ENCODE peak calls at places on chromosomes 6 and 20, in ten cellular contexts. One of them, this sample, is unnamed. For H3K4me1, the result is how much of the 10 kb centered on the place peaks cover.

GRCh38 chr6:112163295-112164257 is 76.2 kb downstream of the FAM229B start:
- DNase-seq in H1: peak
- DNase-seq in GM23338: peak
- DNase-seq in breast epithelium: no peak
- DNase-seq in transverse colon: peak
- DNase-seq in GM12878: peak
- DNase-seq in sigmoid colon: peak
- DNase-seq in suprapubic skin: peak
- DNase-seq in K562: peak
- DNase-seq in upper lobe of left lung: no peak
- DNase-seq in this sample: peak

GRCh38 chr6:44676826-44677433 is 289.4 kb downstream of the CDC5L start:
- DNase-seq in GM23338: no peak
- DNase-seq in suprapubic skin: no peak
- DNase-seq in transverse colon: no peak
- DNase-seq in GM12878: no peak
- DNase-seq in breast epithelium: no peak
- DNase-seq in K562: no peak
- DNase-seq in upper lobe of left lung: no peak
- DNase-seq in sigmoid colon: no peak
- DNase-seq in H1: no peak
- DNase-seq in this sample: no peak

GRCh38 chr6:122154912-122155516 is 244.4 kb upstream of the HSF2 start:
- DNase-seq in suprapubic skin: no peak
- DNase-seq in upper lobe of left lung: no peak
- DNase-seq in GM12878: no peak
- DNase-seq in K562: no peak
- DNase-seq in sigmoid colon: peak
- DNase-seq in transverse colon: no peak
- DNase-seq in H1: no peak
- DNase-seq in breast epithelium: no peak
- DNase-seq in GM23338: peak
- DNase-seq in this sample: no peak

GRCh38 chr6:137494967-137495595 is 887 bp upstream of the OLIG3 start:
- DNase-seq in K562: no peak
- DNase-seq in transverse colon: no peak
- DNase-seq in upper lobe of left lung: peak
- DNase-seq in suprapubic skin: no peak
- DNase-seq in breast epithelium: no peak
- DNase-seq in GM23338: peak
- DNase-seq in GM12878: no peak
- DNase-seq in sigmoid colon: no peak
- DNase-seq in H1: no peak
- DNase-seq in this sample: no peak

GRCh38 chr6:130252527-130253237 is 29.9 kb upstream of the SAMD3 start:
- DNase-seq in K562: no peak
- DNase-seq in upper lobe of left lung: no peak
- DNase-seq in GM12878: no peak
- DNase-seq in transverse colon: no peak
- DNase-seq in suprapubic skin: no peak
- DNase-seq in breast epithelium: no peak
- DNase-seq in H1: no peak
- DNase-seq in GM23338: peak
- DNase-seq in sigmoid colon: no peak
- DNase-seq in this sample: no peak

GRCh38 chr20:37165031-37165430 is 14.1 kb upstream of the RPN2 start:
- DNase-seq in sigmoid colon: no peak
- DNase-seq in upper lobe of left lung: no peak
- DNase-seq in breast epithelium: no peak
- DNase-seq in GM23338: no peak
- DNase-seq in GM12878: no peak
- DNase-seq in K562: no peak
- DNase-seq in suprapubic skin: no peak
- DNase-seq in transverse colon: no peak
- DNase-seq in H1: no peak
- DNase-seq in this sample: no peak

GRCh38 chr6:132259070-132259469 is 142.2 kb downstream of the MOXD1 start:
- DNase-seq in breast epithelium: no peak
- DNase-seq in GM23338: peak
- DNase-seq in upper lobe of left lung: no peak
- DNase-seq in transverse colon: no peak
- DNase-seq in K562: no peak
- DNase-seq in suprapubic skin: no peak
- DNase-seq in GM12878: no peak
- DNase-seq in sigmoid colon: no peak
- DNase-seq in H1: no peak
- DNase-seq in this sample: no peak

GRCh38 chr20:44422083-44422482 is 53.6 kb upstream of the TTPAL start:
- DNase-seq in H1: no peak
- DNase-seq in suprapubic skin: no peak
- DNase-seq in breast epithelium: no peak
- DNase-seq in sigmoid colon: no peak
- DNase-seq in transverse colon: peak
- DNase-seq in GM23338: no peak
- DNase-seq in K562: no peak
- DNase-seq in upper lobe of left lung: no peak
- DNase-seq in GM12878: no peak
- DNase-seq in this sample: no peak

GRCh38 chr6:5540375-5540774 is 279.1 kb downstream of the FARS2 start:
- DNase-seq in GM12878: no peak
- DNase-seq in transverse colon: no peak
- DNase-seq in GM23338: no peak
- DNase-seq in suprapubic skin: no peak
- DNase-seq in H1: no peak
- DNase-seq in upper lobe of left lung: no peak
- DNase-seq in sigmoid colon: no peak
- DNase-seq in breast epithelium: no peak
- DNase-seq in K562: no peak
- DNase-seq in this sample: no peak

GRCh38 chr6:44458551-44458950 is 71.0 kb downstream of the CDC5L start:
- DNase-seq in H1: no peak
- DNase-seq in suprapubic skin: no peak
- DNase-seq in breast epithelium: no peak
- DNase-seq in GM23338: no peak
- DNase-seq in GM12878: no peak
- DNase-seq in upper lobe of left lung: no peak
- DNase-seq in K562: no peak
- DNase-seq in transverse colon: no peak
- DNase-seq in sigmoid colon: no peak
- DNase-seq in this sample: no peak

GRCh38 chr6:1312444-1313363 is 806 bp downstream of the FOXQ1 start:
- DNase-seq in transverse colon: no peak
- DNase-seq in breast epithelium: no peak
- DNase-seq in H1: no peak
- DNase-seq in GM23338: peak
- DNase-seq in K562: no peak
- DNase-seq in upper lobe of left lung: peak
- DNase-seq in GM12878: no peak
- DNase-seq in sigmoid colon: no peak
- DNase-seq in suprapubic skin: no peak
- DNase-seq in this sample: no peak

GRCh38 chr6:29909995-29910394 is 32.3 kb upstream of the HLA-A start:
- DNase-seq in K562: no peak
- DNase-seq in sigmoid colon: no peak
- DNase-seq in transverse colon: no peak
- DNase-seq in suprapubic skin: no peak
- DNase-seq in breast epithelium: no peak
- DNase-seq in GM23338: no peak
- DNase-seq in GM12878: no peak
- DNase-seq in upper lobe of left lung: no peak
- DNase-seq in H1: no peak
- DNase-seq in this sample: no peak

GRCh38 chr6:158760618-158761250 is 58.4 kb downstream of the EZR start:
- DNase-seq in GM12878: no peak
- DNase-seq in breast epithelium: no peak
- DNase-seq in sigmoid colon: peak
- DNase-seq in upper lobe of left lung: no peak
- DNase-seq in transverse colon: no peak
- DNase-seq in suprapubic skin: peak
- DNase-seq in H1: no peak
- DNase-seq in GM23338: no peak
- DNase-seq in K562: no peak
- DNase-seq in this sample: no peak

GRCh38 chr6:22575190-22575589 is 5.8 kb downstream of the HDGFL1 start:
- DNase-seq in suprapubic skin: no peak
- DNase-seq in GM12878: no peak
- DNase-seq in sigmoid colon: no peak
- DNase-seq in GM23338: no peak
- DNase-seq in upper lobe of left lung: no peak
- DNase-seq in K562: no peak
- DNase-seq in breast epithelium: no peak
- DNase-seq in H1: no peak
- DNase-seq in transverse colon: no peak
- DNase-seq in this sample: no peak

GRCh38 chr6:56938634-56939294 is 16.1 kb upstream of the BEND6 start:
- DNase-seq in breast epithelium: no peak
- DNase-seq in upper lobe of left lung: no peak
- DNase-seq in H1: no peak
- DNase-seq in suprapubic skin: no peak
- DNase-seq in GM23338: no peak
- DNase-seq in K562: no peak
- DNase-seq in GM12878: no peak
- DNase-seq in sigmoid colon: no peak
- DNase-seq in transverse colon: no peak
- DNase-seq in this sample: no peak

GRCh38 chr6:85421963-85422362 is 27.9 kb upstream of the NT5E start:
- DNase-seq in sigmoid colon: no peak
- DNase-seq in GM12878: no peak
- DNase-seq in K562: no peak
- DNase-seq in upper lobe of left lung: no peak
- DNase-seq in transverse colon: no peak
- DNase-seq in H1: no peak
- DNase-seq in GM23338: no peak
- DNase-seq in breast epithelium: no peak
- DNase-seq in suprapubic skin: no peak
- DNase-seq in this sample: no peak
- H3K4me1 ChIP-seq in sigmoid colon: under half
- H3K4me1 ChIP-seq in GM12878: under half
- H3K4me1 ChIP-seq in K562: under half
- H3K4me1 ChIP-seq in upper lobe of left lung: under half
- H3K4me1 ChIP-seq in transverse colon: under half
- H3K4me1 ChIP-seq in H1: under half
- H3K4me1 ChIP-seq in GM23338: under half
- H3K4me1 ChIP-seq in breast epithelium: under half
- H3K4me1 ChIP-seq in suprapubic skin: under half
- H3K4me1 ChIP-seq in this sample: under half

DNA sequence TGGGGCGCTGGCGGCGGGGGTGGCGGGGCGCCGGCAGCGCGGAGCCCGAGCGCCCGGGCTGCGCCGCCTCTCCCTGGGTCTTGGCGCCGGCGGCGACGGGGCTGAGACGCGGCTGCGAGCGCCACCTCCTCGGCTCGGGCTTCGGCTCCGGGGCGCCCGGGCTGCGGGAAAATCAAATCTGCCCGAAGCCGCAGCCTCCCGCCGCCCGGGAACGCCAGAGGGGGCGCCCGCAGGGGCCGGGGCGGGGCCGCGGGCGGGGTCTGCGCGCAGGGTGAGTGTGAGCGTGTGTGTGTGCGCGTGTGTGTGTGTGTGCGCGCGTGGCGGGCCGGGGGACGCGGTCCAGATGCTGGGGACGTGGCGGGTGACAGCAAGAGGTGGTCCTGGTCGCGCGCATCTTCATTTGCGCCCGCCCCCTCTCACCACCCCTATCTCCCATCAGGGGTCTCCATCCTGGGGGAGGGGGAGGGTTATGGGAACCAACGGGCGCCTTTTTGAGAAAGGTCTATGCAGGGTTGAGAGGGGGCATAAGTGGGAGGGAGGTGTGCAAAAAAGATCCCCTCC is 655 bp upstream of the CPNE5 start:
- DNase-seq in GM12878: no peak
- DNase-seq in upper lobe of left lung: peak
- DNase-seq in sigmoid colon: no peak
- DNase-seq in suprapubic skin: no peak
- DNase-seq in H1: no peak
- DNase-seq in GM23338: peak
- DNase-seq in breast epithelium: no peak
- DNase-seq in K562: peak
- DNase-seq in transverse colon: no peak
- DNase-seq in this sample: peak
- TF ChIP-seq POLR2AphosphoS5 in GM12878: no peak
- TF ChIP-seq POLR2AphosphoS5 in upper lobe of left lung: no peak
- TF ChIP-seq POLR2AphosphoS5 in sigmoid colon: no peak
- TF ChIP-seq POLR2AphosphoS5 in suprapubic skin: no peak
- TF ChIP-seq POLR2AphosphoS5 in H1: no peak
- TF ChIP-seq POLR2AphosphoS5 in GM23338: no peak
- TF ChIP-seq POLR2AphosphoS5 in breast epithelium: no peak
- TF ChIP-seq POLR2AphosphoS5 in K562: no peak
- TF ChIP-seq POLR2AphosphoS5 in transverse colon: no peak
- TF ChIP-seq POLR2AphosphoS5 in this sample: no peak

DNA sequence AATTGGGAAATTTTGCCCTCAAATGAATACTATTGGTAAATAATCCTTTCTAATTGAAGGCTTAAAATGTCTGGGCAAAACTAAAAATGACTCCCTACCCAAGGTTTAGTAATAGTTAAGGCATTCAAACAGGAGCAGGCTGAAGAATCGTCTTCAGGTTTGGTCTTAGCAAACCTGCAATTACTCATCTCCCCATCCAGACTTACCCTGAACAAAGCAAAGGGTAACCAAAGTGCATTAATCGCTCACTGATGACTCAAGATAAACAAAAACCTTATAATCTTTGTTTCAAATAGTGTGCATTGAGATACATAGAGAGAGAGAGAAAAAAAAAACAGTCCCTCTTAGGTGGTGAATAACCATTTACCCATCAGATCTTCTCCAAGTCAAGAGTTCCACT is 225.5 kb downstream of the BMP2 start:
- DNase-seq in suprapubic skin: no peak
- DNase-seq in GM23338: no peak
- DNase-seq in upper lobe of left lung: no peak
- DNase-seq in K562: no peak
- DNase-seq in H1: no peak
- DNase-seq in sigmoid colon: no peak
- DNase-seq in breast epithelium: no peak
- DNase-seq in transverse colon: no peak
- DNase-seq in GM12878: no peak
- DNase-seq in this sample: no peak
- H3K4me1 ChIP-seq in suprapubic skin: under half
- H3K4me1 ChIP-seq in GM23338: under half
- H3K4me1 ChIP-seq in upper lobe of left lung: under half
- H3K4me1 ChIP-seq in K562: under half
- H3K4me1 ChIP-seq in H1: under half
- H3K4me1 ChIP-seq in sigmoid colon: under half
- H3K4me1 ChIP-seq in breast epithelium: under half
- H3K4me1 ChIP-seq in transverse colon: under half
- H3K4me1 ChIP-seq in GM12878: under half
- H3K4me1 ChIP-seq in this sample: under half

DNA sequence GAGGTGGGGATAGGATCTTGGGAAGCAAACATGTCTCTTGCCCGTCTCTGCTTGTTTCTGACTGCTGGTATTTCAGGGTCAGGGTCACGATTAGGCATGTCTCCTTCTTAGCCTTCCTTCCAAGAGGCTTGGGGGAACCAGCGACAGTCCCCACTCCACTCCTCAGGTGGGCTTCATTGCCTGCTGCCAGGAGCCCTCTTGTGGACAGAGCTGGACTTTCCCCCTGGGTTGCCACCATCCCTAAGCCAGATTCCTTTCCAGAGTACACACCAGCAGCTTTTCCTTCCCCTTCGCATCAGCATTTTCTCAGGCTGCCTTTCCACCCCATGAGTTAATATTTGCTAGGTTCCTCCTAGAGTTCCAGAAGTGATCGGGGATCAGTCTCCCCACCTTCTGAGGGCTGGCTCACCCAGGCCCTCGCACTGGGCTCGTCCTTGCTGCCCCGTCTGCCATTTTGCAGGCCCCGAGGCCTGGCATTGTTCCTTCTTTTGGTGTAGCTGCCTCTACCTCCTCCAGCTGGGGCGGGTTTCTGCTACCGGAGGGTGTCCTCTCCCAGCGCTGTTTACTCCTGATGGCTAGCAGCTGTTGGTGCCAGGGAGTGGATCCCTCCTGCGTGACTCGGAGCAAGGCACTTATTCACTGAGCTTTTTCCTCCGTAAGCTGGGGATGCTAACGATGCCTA is 8.8 kb upstream of the C20orf144 start:
- DNase-seq in K562: peak
- DNase-seq in GM12878: no peak
- DNase-seq in suprapubic skin: peak
- DNase-seq in H1: peak
- DNase-seq in sigmoid colon: peak
- DNase-seq in GM23338: peak
- DNase-seq in breast epithelium: no peak
- DNase-seq in transverse colon: peak
- DNase-seq in upper lobe of left lung: no peak
- DNase-seq in this sample: peak
- TF ChIP-seq POLR2AphosphoS5 in K562: no peak
- TF ChIP-seq POLR2AphosphoS5 in GM12878: no peak
- TF ChIP-seq POLR2AphosphoS5 in suprapubic skin: peak
- TF ChIP-seq POLR2AphosphoS5 in H1: peak
- TF ChIP-seq POLR2AphosphoS5 in sigmoid colon: peak
- TF ChIP-seq POLR2AphosphoS5 in GM23338: no peak
- TF ChIP-seq POLR2AphosphoS5 in breast epithelium: no peak
- TF ChIP-seq POLR2AphosphoS5 in transverse colon: peak
- TF ChIP-seq POLR2AphosphoS5 in upper lobe of left lung: no peak
- TF ChIP-seq POLR2AphosphoS5 in this sample: peak

This sample was measured in spleen.